ENCODE peak calls at places on chromosome 14, in four cellular contexts. T is GM13976; R is activated naive CD4-positive, alpha-beta T cell treated with anti-CD3 and anti-CD28 coated beads, Interleukin-2, amount 10 ng/mL, durations not matched to agents 7 days and 5 days; I is psoas muscle. L is an unnamed sample.

GRCh38 chr14:66998013-66998412 is 191.2 kb upstream of the GARIN2 start:
- DNase-seq in I (no peak), R (no peak), T (no peak), L (no peak)

GRCh38 chr14:53316504-53316903 is 163.4 kb upstream of the DDHD1 start:
- DNase-seq in R (no peak), T (no peak), I (no peak), L (no peak)

GRCh38 chr14:87149583-87150354 is 843.2 kb downstream of the GALC start:
- DNase-seq in T (no peak), R (no peak), I (no peak), L (no peak)

GRCh38 chr14:102786758-102787157 is 9.5 kb downstream of the TRAF3 start:
- DNase-seq in R (no peak), T (no peak), I (no peak), L (no peak)

GRCh38 chr14:23056956-23057756 is at the start of gene CDH24:
- DNase-seq in I (peak; percentile 76), T (peak; percentile 90), R (peak; percentile 87), L (peak; percentile 85)

GRCh38 chr14:36324897-36325296 is 4.5 kb upstream of the MBIP start:
- DNase-seq in T (no peak), R (no peak), I (no peak), L (no peak)

GRCh38 chr14:63243646-63244045 is 39.4 kb downstream of the RHOJ start:
- DNase-seq in T (no peak), I (no peak), R (no peak), L (no peak)

GRCh38 chr14:37406095-37406494 is 189.0 kb downstream of the FOXA1 start:
- DNase-seq in I (no peak), R (no peak), T (no peak), L (no peak)